ENCODE peak calls at places on chromosomes 6 and 20, in eight cellular contexts. One of them, this sample, is unnamed.

GRCh38 chr20:4046311-4046924 is 31.1 kb upstream of the RNF24 start:
- DNase-seq in GM12878: no peak
- DNase-seq in fibroblast of lung: no peak
- DNase-seq in IMR-90: no peak
- DNase-seq in hepatocyte: no peak
- DNase-seq in MM.1S: no peak
- DNase-seq in endothelial cell of umbilical vein: no peak
- DNase-seq in mammary epithelial cell: no peak
- DNase-seq in this sample: no peak

GRCh38 chr6:149130093-149130872 is 187.2 kb upstream of the TAB2 start:
- DNase-seq in mammary epithelial cell: no peak
- DNase-seq in endothelial cell of umbilical vein: no peak
- DNase-seq in fibroblast of lung: peak; percentile 21
- DNase-seq in hepatocyte: no peak
- DNase-seq in GM12878: no peak
- DNase-seq in MM.1S: no peak
- DNase-seq in IMR-90: peak; percentile 4
- DNase-seq in this sample: no peak

GRCh38 chr6:55916188-55916587 is 40.8 kb upstream of the BMP5 start:
- DNase-seq in endothelial cell of umbilical vein: no peak
- DNase-seq in GM12878: no peak
- DNase-seq in hepatocyte: no peak
- DNase-seq in mammary epithelial cell: no peak
- DNase-seq in fibroblast of lung: peak; percentile 10
- DNase-seq in MM.1S: no peak
- DNase-seq in IMR-90: peak; percentile 69
- DNase-seq in this sample: peak; percentile 44

GRCh38 chr6:111113731-111114438 is 26.6 kb downstream of the SLC16A10 start:
- DNase-seq in IMR-90: peak; percentile 48
- DNase-seq in hepatocyte: peak; percentile 52
- DNase-seq in fibroblast of lung: peak; percentile 62
- DNase-seq in GM12878: no peak
- DNase-seq in MM.1S: peak; percentile 33
- DNase-seq in endothelial cell of umbilical vein: no peak
- DNase-seq in mammary epithelial cell: no peak
- DNase-seq in this sample: no peak

GRCh38 chr6:125986956-125987617 is 747 bp downstream of the TRMT11 start:
- DNase-seq in fibroblast of lung: peak; percentile 15
- DNase-seq in hepatocyte: peak; percentile 45
- DNase-seq in MM.1S: peak; percentile 32
- DNase-seq in IMR-90: peak; percentile 35
- DNase-seq in endothelial cell of umbilical vein: no peak
- DNase-seq in GM12878: peak; percentile 24
- DNase-seq in mammary epithelial cell: no peak
- DNase-seq in this sample: peak; percentile 49

GRCh38 chr6:147204060-147204785 is at the start of gene STXBP5:
- DNase-seq in mammary epithelial cell: peak; percentile 57
- DNase-seq in hepatocyte: peak; percentile 73
- DNase-seq in fibroblast of lung: peak; percentile 46
- DNase-seq in endothelial cell of umbilical vein: peak; percentile 64
- DNase-seq in GM12878: no peak
- DNase-seq in MM.1S: no peak
- DNase-seq in IMR-90: peak; percentile 47
- DNase-seq in this sample: peak; percentile 53

GRCh38 chr20:33262658-33263065 is 20.4 kb upstream of the BPIFB1 start:
- DNase-seq in endothelial cell of umbilical vein: peak; percentile 40
- DNase-seq in fibroblast of lung: peak; percentile 54
- DNase-seq in IMR-90: peak; percentile 53
- DNase-seq in MM.1S: no peak
- DNase-seq in mammary epithelial cell: peak; percentile 54
- DNase-seq in hepatocyte: peak; percentile 86
- DNase-seq in GM12878: no peak
- DNase-seq in this sample: no peak

GRCh38 chr20:61437280-61438206 is 185.5 kb downstream of the CDH4 start:
- DNase-seq in mammary epithelial cell: peak; percentile 73
- DNase-seq in hepatocyte: no peak
- DNase-seq in IMR-90: peak; percentile 90
- DNase-seq in fibroblast of lung: peak; percentile 94
- DNase-seq in GM12878: no peak
- DNase-seq in endothelial cell of umbilical vein: no peak
- DNase-seq in MM.1S: no peak
- DNase-seq in this sample: no peak

GRCh38 chr6:3381233-3382065 is 75.4 kb downstream of the SLC22A23 start:
- DNase-seq in MM.1S: no peak
- DNase-seq in endothelial cell of umbilical vein: no peak
- DNase-seq in fibroblast of lung: no peak
- DNase-seq in hepatocyte: no peak
- DNase-seq in GM12878: no peak
- DNase-seq in IMR-90: no peak
- DNase-seq in mammary epithelial cell: no peak
- DNase-seq in this sample: peak; percentile 79

GRCh38 chr6:3351837-3352524 is 93.2 kb downstream of the PSMG4 start:
- DNase-seq in endothelial cell of umbilical vein: no peak
- DNase-seq in GM12878: no peak
- DNase-seq in IMR-90: no peak
- DNase-seq in mammary epithelial cell: no peak
- DNase-seq in fibroblast of lung: no peak
- DNase-seq in hepatocyte: no peak
- DNase-seq in MM.1S: no peak
- DNase-seq in this sample: no peak

GRCh38 chr6:5637714-5638113 is 369.0 kb downstream of the NRN1 start:
- DNase-seq in hepatocyte: no peak
- DNase-seq in endothelial cell of umbilical vein: no peak
- DNase-seq in mammary epithelial cell: no peak
- DNase-seq in GM12878: no peak
- DNase-seq in IMR-90: no peak
- DNase-seq in fibroblast of lung: no peak
- DNase-seq in MM.1S: no peak
- DNase-seq in this sample: no peak

GRCh38 chr6:142746524-142746923 is 198.5 kb downstream of the HIVEP2 start:
- DNase-seq in IMR-90: peak; percentile 27
- DNase-seq in mammary epithelial cell: no peak
- DNase-seq in endothelial cell of umbilical vein: peak; percentile 55
- DNase-seq in hepatocyte: peak; percentile 16
- DNase-seq in GM12878: no peak
- DNase-seq in fibroblast of lung: peak; percentile 42
- DNase-seq in MM.1S: no peak
- DNase-seq in this sample: no peak

GRCh38 chr20:30912006-30912660 is 345.3 kb upstream of the DEFB115 start:
- DNase-seq in GM12878: no peak
- DNase-seq in MM.1S: no peak
- DNase-seq in hepatocyte: no peak
- DNase-seq in IMR-90: no peak
- DNase-seq in fibroblast of lung: no peak
- DNase-seq in endothelial cell of umbilical vein: no peak
- DNase-seq in mammary epithelial cell: no peak
- DNase-seq in this sample: peak; percentile 60
- H2AFZ ChIP-seq in GM12878: no peak overlapping the region
- H2AFZ ChIP-seq in MM.1S: no peak overlapping the region
- H2AFZ ChIP-seq in hepatocyte: peak overlapping the region; percentile 60
- H2AFZ ChIP-seq in IMR-90: no peak overlapping the region
- H2AFZ ChIP-seq in fibroblast of lung: no peak overlapping the region
- H2AFZ ChIP-seq in endothelial cell of umbilical vein: no peak overlapping the region
- H2AFZ ChIP-seq in mammary epithelial cell: no peak overlapping the region
- H2AFZ ChIP-seq in this sample: no peak overlapping the region

GRCh38 chr6:87798393-87799278 is 96.6 kb upstream of the AKIRIN2 start:
- DNase-seq in endothelial cell of umbilical vein: no peak
- DNase-seq in IMR-90: no peak
- DNase-seq in MM.1S: no peak
- DNase-seq in mammary epithelial cell: no peak
- DNase-seq in GM12878: no peak
- DNase-seq in fibroblast of lung: no peak
- DNase-seq in hepatocyte: peak; percentile 36
- DNase-seq in this sample: no peak
- H2AFZ ChIP-seq in endothelial cell of umbilical vein: no peak overlapping the region
- H2AFZ ChIP-seq in IMR-90: no peak overlapping the region
- H2AFZ ChIP-seq in MM.1S: peak overlapping the region; percentile 19
- H2AFZ ChIP-seq in mammary epithelial cell: no peak overlapping the region
- H2AFZ ChIP-seq in GM12878: peak overlapping the region; percentile 49
- H2AFZ ChIP-seq in fibroblast of lung: no peak overlapping the region
- H2AFZ ChIP-seq in hepatocyte: no peak overlapping the region
- H2AFZ ChIP-seq in this sample: no peak overlapping the region

GRCh38 chr6:11230158-11231107 is 2.0 kb downstream of the NEDD9 start:
- DNase-seq in GM12878: no peak
- DNase-seq in MM.1S: no peak
- DNase-seq in mammary epithelial cell: no peak
- DNase-seq in hepatocyte: no peak
- DNase-seq in fibroblast of lung: no peak
- DNase-seq in IMR-90: no peak
- DNase-seq in endothelial cell of umbilical vein: peak; percentile 59
- DNase-seq in this sample: no peak

GRCh38 chr6:11231108-11231463 is 1.4 kb downstream of the NEDD9 start:
- DNase-seq in IMR-90: no peak
- DNase-seq in MM.1S: no peak
- DNase-seq in hepatocyte: no peak
- DNase-seq in GM12878: no peak
- DNase-seq in endothelial cell of umbilical vein: no peak
- DNase-seq in fibroblast of lung: no peak
- DNase-seq in mammary epithelial cell: no peak
- DNase-seq in this sample: no peak

GRCh38 chr6:11232968-11233626 is 629 bp upstream of the NEDD9 start:
- DNase-seq in mammary epithelial cell: no peak
- DNase-seq in hepatocyte: peak; percentile 55
- DNase-seq in fibroblast of lung: no peak
- DNase-seq in IMR-90: peak; percentile 22
- DNase-seq in MM.1S: peak; percentile 38
- DNase-seq in endothelial cell of umbilical vein: no peak
- DNase-seq in GM12878: no peak
- DNase-seq in this sample: no peak

GRCh38 chr6:11232177-11232967 is at the start of gene NEDD9:
- DNase-seq in hepatocyte: peak; percentile 97
- DNase-seq in endothelial cell of umbilical vein: peak; percentile 98
- DNase-seq in GM12878: peak; percentile 86
- DNase-seq in IMR-90: peak; percentile 97
- DNase-seq in MM.1S: peak; percentile 96
- DNase-seq in fibroblast of lung: peak; percentile 92
- DNase-seq in mammary epithelial cell: peak; percentile 97
- DNase-seq in this sample: peak; percentile 93

GRCh38 chr6:11231564-11232176 is 798 bp downstream of the NEDD9 start:
- DNase-seq in endothelial cell of umbilical vein: peak; percentile 73
- DNase-seq in mammary epithelial cell: no peak
- DNase-seq in GM12878: no peak
- DNase-seq in fibroblast of lung: peak; percentile 15
- DNase-seq in MM.1S: no peak
- DNase-seq in hepatocyte: no peak
- DNase-seq in IMR-90: no peak
- DNase-seq in this sample: peak; percentile 77
- H2AFZ ChIP-seq in endothelial cell of umbilical vein: no peak overlapping the region
- H2AFZ ChIP-seq in mammary epithelial cell: peak overlapping the region; percentile 29
- H2AFZ ChIP-seq in GM12878: no peak overlapping the region
- H2AFZ ChIP-seq in fibroblast of lung: no peak overlapping the region
- H2AFZ ChIP-seq in MM.1S: no peak overlapping the region
- H2AFZ ChIP-seq in hepatocyte: no peak overlapping the region
- H2AFZ ChIP-seq in IMR-90: peak overlapping the region; percentile 85
- H2AFZ ChIP-seq in this sample: no peak overlapping the region

GRCh38 chr6:129732542-129732941 is 22.6 kb upstream of the ARHGAP18 start:
- DNase-seq in mammary epithelial cell: no peak
- DNase-seq in endothelial cell of umbilical vein: no peak
- DNase-seq in hepatocyte: no peak
- DNase-seq in fibroblast of lung: no peak
- DNase-seq in IMR-90: no peak
- DNase-seq in MM.1S: no peak
- DNase-seq in GM12878: no peak
- DNase-seq in this sample: no peak
- H2AFZ ChIP-seq in mammary epithelial cell: no peak overlapping the region
- H2AFZ ChIP-seq in endothelial cell of umbilical vein: peak overlapping the region; percentile 79
- H2AFZ ChIP-seq in hepatocyte: no peak overlapping the region
- H2AFZ ChIP-seq in fibroblast of lung: no peak overlapping the region
- H2AFZ ChIP-seq in IMR-90: no peak overlapping the region
- H2AFZ ChIP-seq in MM.1S: no peak overlapping the region
- H2AFZ ChIP-seq in GM12878: no peak overlapping the region
- H2AFZ ChIP-seq in this sample: no peak overlapping the region

GRCh38 chr6:121635355-121635754 is 199.9 kb downstream of the GJA1 start:
- DNase-seq in hepatocyte: no peak
- DNase-seq in mammary epithelial cell: no peak
- DNase-seq in MM.1S: no peak
- DNase-seq in IMR-90: no peak
- DNase-seq in fibroblast of lung: no peak
- DNase-seq in GM12878: no peak
- DNase-seq in endothelial cell of umbilical vein: no peak
- DNase-seq in this sample: no peak
- H2AFZ ChIP-seq in hepatocyte: no peak overlapping the region
- H2AFZ ChIP-seq in mammary epithelial cell: no peak overlapping the region
- H2AFZ ChIP-seq in MM.1S: no peak overlapping the region
- H2AFZ ChIP-seq in IMR-90: no peak overlapping the region
- H2AFZ ChIP-seq in fibroblast of lung: no peak overlapping the region
- H2AFZ ChIP-seq in GM12878: no peak overlapping the region
- H2AFZ ChIP-seq in endothelial cell of umbilical vein: no peak overlapping the region
- H2AFZ ChIP-seq in this sample: no peak overlapping the region

DNA sequence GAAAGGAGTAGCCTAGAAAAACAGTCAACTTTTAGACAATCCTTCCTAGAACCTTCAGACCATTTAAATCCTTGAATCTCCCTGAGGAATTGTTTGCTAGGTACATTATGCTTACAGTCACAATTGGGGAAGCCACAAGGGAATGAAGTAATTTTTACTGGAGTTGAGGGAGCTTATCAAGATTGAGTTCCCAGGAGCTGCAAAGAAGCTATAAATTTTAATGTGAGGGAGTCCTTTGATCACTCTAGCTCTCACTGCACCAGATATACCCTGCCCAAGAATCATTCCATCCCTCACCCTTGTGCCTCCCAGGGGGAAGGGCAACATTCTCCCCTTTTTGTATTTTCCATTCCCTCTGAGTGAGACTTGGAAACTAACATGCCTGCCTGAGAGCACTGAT is 12.3 kb upstream of the ZNF165 start:
- DNase-seq in mammary epithelial cell: no peak
- DNase-seq in fibroblast of lung: no peak
- DNase-seq in hepatocyte: no peak
- DNase-seq in MM.1S: no peak
- DNase-seq in GM12878: no peak
- DNase-seq in endothelial cell of umbilical vein: no peak
- DNase-seq in IMR-90: no peak
- DNase-seq in this sample: no peak
- H2AFZ ChIP-seq in mammary epithelial cell: no peak overlapping the region
- H2AFZ ChIP-seq in fibroblast of lung: no peak overlapping the region
- H2AFZ ChIP-seq in hepatocyte: no peak overlapping the region
- H2AFZ ChIP-seq in MM.1S: no peak overlapping the region
- H2AFZ ChIP-seq in GM12878: no peak overlapping the region
- H2AFZ ChIP-seq in endothelial cell of umbilical vein: no peak overlapping the region
- H2AFZ ChIP-seq in IMR-90: no peak overlapping the region
- H2AFZ ChIP-seq in this sample: no peak overlapping the region